ENCODE peak calls at places on chromosomes 1 and 21, in six cellular contexts. One of them, this sample, is unnamed.

GRCh38 chr1:32241011-32241763 is 5.8 kb upstream of the FAM167B start:
- DNase-seq in GM12891: peak
- DNase-seq in K562: peak
- DNase-seq in GM12878: no peak
- DNase-seq in H1: no peak
- DNase-seq in HepG2: no peak
- DNase-seq in this sample: peak

GRCh38 chr1:71488555-71489252 is 407.9 kb upstream of the ZRANB2 start:
- DNase-seq in GM12891: no peak
- DNase-seq in H1: no peak
- DNase-seq in K562: no peak
- DNase-seq in HepG2: no peak
- DNase-seq in GM12878: no peak
- DNase-seq in this sample: no peak

GRCh38 chr21:29961291-29962027 is 21.7 kb upstream of the GRIK1 start:
- DNase-seq in GM12891: no peak
- DNase-seq in H1: no peak
- DNase-seq in GM12878: no peak
- DNase-seq in HepG2: no peak
- DNase-seq in K562: no peak
- DNase-seq in this sample: no peak

GRCh38 chr1:227372662-227373061 is 54.4 kb upstream of the CDC42BPA start:
- DNase-seq in H1: no peak
- DNase-seq in K562: no peak
- DNase-seq in HepG2: no peak
- DNase-seq in GM12878: no peak
- DNase-seq in GM12891: no peak
- DNase-seq in this sample: no peak

GRCh38 chr1:61626820-61627219 is 98.1 kb downstream of the TM2D1 start:
- DNase-seq in HepG2: no peak
- DNase-seq in GM12878: no peak
- DNase-seq in K562: no peak
- DNase-seq in GM12891: no peak
- DNase-seq in H1: no peak
- DNase-seq in this sample: no peak

GRCh38 chr1:48228156-48228555 is 5.6 kb downstream of the SLC5A9 start:
- DNase-seq in GM12891: no peak
- DNase-seq in HepG2: peak
- DNase-seq in H1: peak
- DNase-seq in K562: no peak
- DNase-seq in GM12878: no peak
- DNase-seq in this sample: no peak

GRCh38 chr1:7707527-7707926 is 63.6 kb upstream of the VAMP3 start:
- DNase-seq in K562: no peak
- DNase-seq in GM12878: no peak
- DNase-seq in HepG2: no peak
- DNase-seq in H1: no peak
- DNase-seq in GM12891: no peak
- DNase-seq in this sample: no peak

GRCh38 chr1:93676424-93676823 is 5.2 kb downstream of the BCAR3 start:
- DNase-seq in GM12891: no peak
- DNase-seq in HepG2: no peak
- DNase-seq in K562: no peak
- DNase-seq in GM12878: no peak
- DNase-seq in H1: no peak
- DNase-seq in this sample: no peak

GRCh38 chr1:226813671-226814591 is 56.5 kb upstream of the PSEN2 start:
- DNase-seq in GM12878: no peak
- DNase-seq in GM12891: no peak
- DNase-seq in HepG2: no peak
- DNase-seq in H1: no peak
- DNase-seq in K562: no peak
- DNase-seq in this sample: no peak

GRCh38 chr1:187009320-187009719 is 180.6 kb downstream of the PLA2G4A start:
- DNase-seq in GM12891: no peak
- DNase-seq in HepG2: no peak
- DNase-seq in H1: peak
- DNase-seq in GM12878: no peak
- DNase-seq in K562: no peak
- DNase-seq in this sample: no peak

GRCh38 chr1:236753554-236753953 is 41.5 kb upstream of the MTR start:
- DNase-seq in K562: peak
- DNase-seq in GM12891: no peak
- DNase-seq in H1: peak
- DNase-seq in GM12878: no peak
- DNase-seq in HepG2: peak
- DNase-seq in this sample: no peak

GRCh38 chr1:53408013-53408754 is 51.0 kb upstream of the DMRTB1 start:
- DNase-seq in K562: no peak
- DNase-seq in HepG2: no peak
- DNase-seq in GM12878: no peak
- DNase-seq in H1: no peak
- DNase-seq in GM12891: no peak
- DNase-seq in this sample: no peak

GRCh38 chr1:53653200-53653575 is 85.8 kb downstream of the GLIS1 start:
- DNase-seq in H1: no peak
- DNase-seq in HepG2: no peak
- DNase-seq in GM12891: no peak
- DNase-seq in K562: no peak
- DNase-seq in GM12878: no peak
- DNase-seq in this sample: no peak

GRCh38 chr1:215133532-215133931 is 51.0 kb downstream of the KCNK2 start:
- DNase-seq in K562: no peak
- DNase-seq in GM12891: no peak
- DNase-seq in H1: no peak
- DNase-seq in HepG2: no peak
- DNase-seq in GM12878: no peak
- DNase-seq in this sample: no peak

GRCh38 chr1:1250828-1251284 is 4.3 kb upstream of the C1QTNF12 start:
- DNase-seq in GM12878: peak
- DNase-seq in GM12891: peak
- DNase-seq in H1: no peak
- DNase-seq in K562: no peak
- DNase-seq in HepG2: no peak
- DNase-seq in this sample: peak

GRCh38 chr1:69688178-69688577 is 120.5 kb downstream of the LRRC7 start:
- DNase-seq in GM12891: no peak
- DNase-seq in K562: no peak
- DNase-seq in HepG2: no peak
- DNase-seq in H1: no peak
- DNase-seq in GM12878: no peak
- DNase-seq in this sample: no peak

GRCh38 chr1:170073893-170074249 is 624 bp downstream of the KIFAP3 start:
- DNase-seq in GM12891: no peak
- DNase-seq in H1: no peak
- DNase-seq in HepG2: no peak
- DNase-seq in GM12878: no peak
- DNase-seq in K562: no peak
- DNase-seq in this sample: no peak

GRCh38 chr1:14820320-14821085 is 222.0 kb downstream of the KAZN start:
- DNase-seq in K562: no peak
- DNase-seq in GM12878: no peak
- DNase-seq in HepG2: no peak
- DNase-seq in GM12891: no peak
- DNase-seq in H1: no peak
- DNase-seq in this sample: no peak

GRCh38 chr1:16162163-16162822 is 6.4 kb upstream of the EPHA2 start:
- DNase-seq in GM12878: no peak
- DNase-seq in H1: peak
- DNase-seq in HepG2: no peak
- DNase-seq in GM12891: no peak
- DNase-seq in K562: peak
- DNase-seq in this sample: no peak

GRCh38 chr21:32611471-32611997 is 643 bp downstream of the CFAP298 start:
- DNase-seq in K562: peak
- DNase-seq in H1: no peak
- DNase-seq in GM12891: peak
- DNase-seq in HepG2: no peak
- DNase-seq in GM12878: no peak
- DNase-seq in this sample: peak

GRCh38 chr1:43256675-43257570 is 12.9 kb upstream of the TMEM125 start:
- DNase-seq in K562: no peak
- DNase-seq in GM12878: no peak
- DNase-seq in H1: no peak
- DNase-seq in GM12891: no peak
- DNase-seq in HepG2: no peak
- DNase-seq in this sample: no peak

GRCh38 chr21:44914176-44914874 is 6.4 kb downstream of the ITGB2 start:
- DNase-seq in K562: no peak
- DNase-seq in HepG2: peak
- DNase-seq in GM12891: no peak
- DNase-seq in GM12878: no peak
- DNase-seq in H1: no peak
- DNase-seq in this sample: peak

GRCh38 chr1:216310776-216311175 is 112.5 kb downstream of the USH2A start:
- DNase-seq in GM12891: no peak
- DNase-seq in GM12878: no peak
- DNase-seq in H1: peak
- DNase-seq in K562: no peak
- DNase-seq in HepG2: no peak
- DNase-seq in this sample: no peak

GRCh38 chr1:228964178-228964819 is 229.0 kb downstream of the RHOU start:
- DNase-seq in K562: no peak
- DNase-seq in H1: no peak
- DNase-seq in GM12878: no peak
- DNase-seq in GM12891: no peak
- DNase-seq in HepG2: peak
- DNase-seq in this sample: no peak

GRCh38 chr1:177216587-177217202 is 45.9 kb downstream of the BRINP2 start:
- DNase-seq in H1: no peak
- DNase-seq in HepG2: no peak
- DNase-seq in K562: no peak
- DNase-seq in GM12878: no peak
- DNase-seq in GM12891: no peak
- DNase-seq in this sample: no peak

GRCh38 chr1:84101204-84101603 is 42.9 kb upstream of the PRKACB start:
- DNase-seq in H1: no peak
- DNase-seq in GM12891: no peak
- DNase-seq in GM12878: no peak
- DNase-seq in K562: no peak
- DNase-seq in HepG2: no peak
- DNase-seq in this sample: no peak

GRCh38 chr1:33259879-33260278 is 3.6 kb downstream of the ZNF362 start:
- DNase-seq in HepG2: no peak
- DNase-seq in GM12891: no peak
- DNase-seq in H1: no peak
- DNase-seq in GM12878: no peak
- DNase-seq in K562: no peak
- DNase-seq in this sample: no peak

DNA sequence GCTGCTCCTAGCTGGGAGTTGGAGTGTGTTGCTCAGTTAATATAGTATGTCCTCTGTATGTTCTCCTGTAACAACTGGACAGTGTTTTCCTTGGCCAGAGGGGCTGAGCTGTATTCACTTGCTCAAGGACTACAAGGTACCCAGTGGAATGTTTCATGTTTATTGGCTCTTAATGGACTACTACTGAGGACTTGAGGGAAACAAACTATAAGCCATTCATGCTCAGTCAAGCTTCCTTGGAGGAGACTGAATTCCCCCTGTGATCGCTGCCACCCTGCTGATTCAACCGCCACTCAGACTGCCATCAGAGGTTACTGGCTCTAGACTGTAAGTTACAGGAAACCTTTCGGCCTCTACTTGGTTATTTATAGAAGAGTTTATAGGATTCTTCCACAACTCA is 166.6 kb downstream of the ZC3H11B start:
- DNase-seq in H1: no peak
- DNase-seq in K562: no peak
- DNase-seq in GM12878: no peak
- DNase-seq in HepG2: no peak
- DNase-seq in GM12891: no peak
- DNase-seq in this sample: no peak
- TF ChIP-seq POLR2AphosphoS5 in H1: no peak
- TF ChIP-seq POLR2AphosphoS5 in K562: no peak
- TF ChIP-seq POLR2AphosphoS5 in GM12878: no peak
- TF ChIP-seq POLR2AphosphoS5 in HepG2: no peak
- TF ChIP-seq POLR2AphosphoS5 in GM12891: no peak
- TF ChIP-seq POLR2AphosphoS5 in this sample: no peak

GRCh38 chr21:42974832-42975820 is 764 bp downstream of the PKNOX1 start:
- DNase-seq in H1: no peak
- DNase-seq in HepG2: peak
- DNase-seq in GM12878: no peak
- DNase-seq in GM12891: peak
- DNase-seq in K562: peak
- DNase-seq in this sample: peak
- TF ChIP-seq POLR2A in H1: peak
- TF ChIP-seq POLR2A in HepG2: no peak
- TF ChIP-seq POLR2A in GM12878: peak
- TF ChIP-seq POLR2A in GM12891: no peak
- TF ChIP-seq POLR2A in K562: peak
- TF ChIP-seq POLR2A in this sample: peak

GRCh38 chr1:5312870-5313269 is 658.5 kb downstream of the AJAP1 start:
- DNase-seq in H1: no peak
- DNase-seq in GM12878: no peak
- DNase-seq in K562: no peak
- DNase-seq in HepG2: no peak
- DNase-seq in GM12891: no peak
- DNase-seq in this sample: no peak
- TF ChIP-seq TAF1 in H1: no peak
- TF ChIP-seq TAF1 in GM12878: no peak
- TF ChIP-seq TAF1 in K562: no peak
- TF ChIP-seq TAF1 in HepG2: no peak
- TF ChIP-seq TAF1 in GM12891: no peak
- TF ChIP-seq TAF1 in this sample: no peak

GRCh38 chr1:91891969-91892368 is 6.0 kb upstream of the TGFBR3 start:
- DNase-seq in HepG2: no peak
- DNase-seq in GM12891: no peak
- DNase-seq in H1: no peak
- DNase-seq in K562: no peak
- DNase-seq in GM12878: no peak
- DNase-seq in this sample: no peak

GRCh38 chr1:91889717-91890459 is 3.9 kb upstream of the TGFBR3 start:
- DNase-seq in GM12891: no peak
- DNase-seq in K562: no peak
- DNase-seq in HepG2: peak
- DNase-seq in H1: no peak
- DNase-seq in GM12878: no peak
- DNase-seq in this sample: no peak

GRCh38 chr1:91895832-91896556 is 10.0 kb upstream of the TGFBR3 start:
- DNase-seq in K562: no peak
- DNase-seq in GM12878: no peak
- DNase-seq in H1: no peak
- DNase-seq in HepG2: no peak
- DNase-seq in GM12891: no peak
- DNase-seq in this sample: no peak

GRCh38 chr1:91894036-91894761 is 8.2 kb upstream of the TGFBR3 start:
- DNase-seq in HepG2: no peak
- DNase-seq in GM12891: no peak
- DNase-seq in GM12878: no peak
- DNase-seq in K562: no peak
- DNase-seq in H1: no peak
- DNase-seq in this sample: no peak

DNA sequence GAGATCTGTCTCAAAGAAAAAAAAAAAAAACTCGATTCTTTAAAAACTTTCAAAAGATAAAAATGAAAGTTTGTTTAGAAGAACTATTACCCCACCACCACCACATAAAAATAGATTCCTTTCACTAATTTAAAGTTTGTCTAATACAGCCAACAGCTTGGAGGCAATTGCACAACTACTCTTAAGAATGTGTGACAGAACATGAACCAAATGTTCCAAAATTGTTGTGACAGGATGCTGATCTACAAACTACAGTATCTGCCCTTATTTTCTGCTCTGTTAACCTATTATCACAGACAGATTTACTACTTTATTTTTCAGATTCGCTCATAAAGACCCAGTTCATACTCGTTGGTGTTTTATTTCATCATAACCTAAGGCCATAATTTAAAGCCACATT is 5.5 kb upstream of the TGFBR3 start:
- DNase-seq in GM12878: no peak
- DNase-seq in K562: no peak
- DNase-seq in H1: no peak
- DNase-seq in HepG2: no peak
- DNase-seq in GM12891: no peak
- DNase-seq in this sample: no peak
- TF ChIP-seq POLR2AphosphoS5 in GM12878: no peak
- TF ChIP-seq POLR2AphosphoS5 in K562: no peak
- TF ChIP-seq POLR2AphosphoS5 in H1: no peak
- TF ChIP-seq POLR2AphosphoS5 in HepG2: no peak
- TF ChIP-seq POLR2AphosphoS5 in GM12891: no peak
- TF ChIP-seq POLR2AphosphoS5 in this sample: no peak

This sample was measured in GM12892.